ENCODE peak calls at places on chromosomes 6 and 20, in ten cellular contexts. G, U, X, N, Y, J, H, K, O and V are unnamed samples.

GRCh38 chr6:81806793-81807565 is 54.5 kb upstream of the TENT5A start:
- DNase-seq in G (no peak), U (no peak), X (no peak), N (no peak), Y (no peak), J (no peak), H (no peak), K (peak; percentile 30), O (no peak), V (no peak)

GRCh38 chr6:167651251-167652041 is 175.3 kb upstream of the AFDN start:
- DNase-seq in G (no peak), U (no peak), X (no peak), N (no peak), Y (no peak), J (no peak), H (no peak), K (no peak), O (no peak), V (no peak)

GRCh38 chr20:63624486-63624885 is 2.4 kb downstream of the GMEB2 start:
- DNase-seq in G (no peak), U (no peak), X (no peak), N (no peak), Y (no peak), J (peak; percentile 42), H (no peak), K (peak; percentile 83), O (no peak), V (no peak)

GRCh38 chr6:77089776-77090175 is 373.5 kb downstream of the HTR1B start:
- DNase-seq in G (no peak), U (no peak), X (no peak), N (no peak), Y (no peak), J (no peak), H (no peak), K (no peak), O (no peak), V (no peak)

GRCh38 chr6:78867020-78867369 is 356 bp upstream of the IRAK1BP1 start:
- DNase-seq in G (no peak), U (no peak), X (no peak), N (no peak), Y (no peak), J (no peak), H (no peak), K (no peak), O (no peak), V (no peak)

GRCh38 chr6:5499644-5500306 is 238.5 kb downstream of the FARS2 start:
- DNase-seq in G (no peak), U (peak; percentile 29), X (no peak), N (no peak), Y (no peak), J (no peak), H (no peak), K (no peak), O (no peak), V (no peak)

GRCh38 chr6:81171991-81172740 is 580.3 kb downstream of the TENT5A start:
- DNase-seq in G (no peak), U (no peak), X (peak; percentile 13), N (no peak), Y (no peak), J (no peak), H (no peak), K (no peak), O (no peak), V (no peak)

GRCh38 chr6:37033819-37034790 is 28.6 kb downstream of the FGD2 start:
- DNase-seq in G (no peak), U (no peak), X (no peak), N (no peak), Y (no peak), J (no peak), H (no peak), K (no peak), O (no peak), V (no peak)

GRCh38 chr6:116375262-116375661 is 4.5 kb downstream of the DSE start:
- DNase-seq in G (no peak), U (no peak), X (no peak), N (no peak), Y (no peak), J (no peak), H (no peak), K (no peak), O (no peak), V (no peak)

GRCh38 chr6:16331328-16332174 is 93.2 kb downstream of the GMPR start:
- DNase-seq in G (peak; percentile 60), U (no peak), X (no peak), N (peak; percentile 63), Y (peak; percentile 92), J (peak; percentile 78), H (peak; percentile 17), K (peak; percentile 81), O (peak; percentile 62), V (peak; percentile 42)

GRCh38 chr20:50651676-50652075 is 39.7 kb downstream of the RIPOR3 start:
- DNase-seq in G (no peak), U (no peak), X (no peak), N (no peak), Y (no peak), J (no peak), H (no peak), K (no peak), O (no peak), V (no peak)

GRCh38 chr6:44254201-44254956 is 2.9 kb downstream of the SLC35B2 start:
- DNase-seq in G (no peak), U (no peak), X (no peak), N (no peak), Y (peak; percentile 73), J (no peak), H (no peak), K (no peak), O (no peak), V (no peak)

GRCh38 chr20:7853493-7853892 is 86.8 kb downstream of the HAO1 start:
- DNase-seq in G (no peak), U (no peak), X (no peak), N (no peak), Y (no peak), J (no peak), H (no peak), K (no peak), O (no peak), V (no peak)

GRCh38 chr20:20366551-20366895 is 1.4 kb upstream of the INSM1 start:
- DNase-seq in G (no peak), U (no peak), X (no peak), N (no peak), Y (no peak), J (no peak), H (no peak), K (no peak), O (no peak), V (no peak)

GRCh38 chr6:77292564-77293546 is 170.4 kb downstream of the HTR1B start:
- DNase-seq in G (no peak), U (peak; percentile 91), X (no peak), N (no peak), Y (no peak), J (no peak), H (no peak), K (no peak), O (no peak), V (no peak)

GRCh38 chr20:41308290-41308691 is 9.2 kb downstream of the ZHX3 start:
- DNase-seq in G (no peak), U (peak; percentile 72), X (no peak), N (no peak), Y (no peak), J (no peak), H (no peak), K (no peak), O (no peak), V (no peak)

GRCh38 chr6:104771258-104771832 is 88.4 kb downstream of the HACE1 start:
- DNase-seq in G (peak; percentile 38), U (no peak), X (no peak), N (no peak), Y (no peak), J (peak; percentile 14), H (no peak), K (peak; percentile 16), O (no peak), V (no peak)

GRCh38 chr20:58452667-58453255 is 62.4 kb downstream of the APCDD1L start:
- DNase-seq in G (no peak), U (no peak), X (no peak), N (no peak), Y (no peak), J (no peak), H (no peak), K (no peak), O (no peak), V (no peak)

GRCh38 chr6:37435816-37436215 is 2.8 kb downstream of the CMTR1 start:
- DNase-seq in G (no peak), U (no peak), X (no peak), N (no peak), Y (no peak), J (no peak), H (no peak), K (no peak), O (no peak), V (no peak)

GRCh38 chr6:25777031-25777430 is 22.5 kb downstream of the SLC17A4 start:
- DNase-seq in G (no peak), U (no peak), X (no peak), N (no peak), Y (no peak), J (no peak), H (no peak), K (no peak), O (no peak), V (no peak)

GRCh38 chr6:136550330-136551071 is at the start of gene MAP7:
- DNase-seq in G (peak; percentile 56), U (no peak), X (no peak), N (peak; percentile 23), Y (peak; percentile 81), J (peak; percentile 84), H (peak; percentile 44), K (peak; percentile 70), O (peak; percentile 53), V (peak; percentile 51)

GRCh38 chr6:26205625-26206574 is 118.7 kb downstream of the HFE start:
- DNase-seq in G (no peak), U (no peak), X (no peak), N (peak; percentile 26), Y (peak; percentile 6), J (no peak), H (no peak), K (no peak), O (no peak), V (no peak)

GRCh38 chr20:54820392-54820791 is 345.0 kb downstream of the DOK5 start:
- DNase-seq in G (no peak), U (no peak), X (no peak), N (no peak), Y (no peak), J (no peak), H (no peak), K (no peak), O (no peak), V (no peak)

GRCh38 chr6:21771626-21772320 is 178.2 kb downstream of the SOX4 start:
- DNase-seq in G (no peak), U (no peak), X (no peak), N (no peak), Y (no peak), J (no peak), H (no peak), K (no peak), O (no peak), V (no peak)

GRCh38 chr6:15614277-15614676 is 48.6 kb downstream of the DTNBP1 start:
- DNase-seq in G (no peak), U (no peak), X (no peak), N (no peak), Y (no peak), J (no peak), H (no peak), K (no peak), O (no peak), V (no peak)

GRCh38 chr6:107800564-107801164 is 23.4 kb downstream of the SCML4 start:
- DNase-seq in G (no peak), U (no peak), X (no peak), N (no peak), Y (no peak), J (no peak), H (no peak), K (peak; percentile 49), O (no peak), V (no peak)

GRCh38 chr6:139436521-139437348 is 62.3 kb upstream of the CITED2 start:
- DNase-seq in G (no peak), U (no peak), X (no peak), N (no peak), Y (no peak), J (no peak), H (no peak), K (no peak), O (no peak), V (no peak)

GRCh38 chr6:101454106-101454676 is 60.7 kb downstream of the GRIK2 start:
- DNase-seq in G (no peak), U (no peak), X (no peak), N (no peak), Y (no peak), J (peak; percentile 19), H (no peak), K (no peak), O (no peak), V (no peak)